ENCODE peak calls at places on chromosomes 12 and 14, in five cellular contexts. S is kidney, L is left ventricle myocardium inferior, C is brain microvascular endothelial cell, T is tibial nerve. W is an unnamed sample.

GRCh38 chr12:19451196-19451595 is 11.9 kb downstream of the AEBP2 start:
- DNase-seq in C (peak), S (no peak), T (no peak), L (no peak), W (peak)

GRCh38 chr12:9034095-9034494 is 44.7 kb downstream of the KLRG1 start:
- DNase-seq in C (no peak), L (no peak), S (no peak), T (no peak), W (no peak)

GRCh38 chr12:52193991-52194390 is 2.2 kb upstream of the KRT80 start:
- DNase-seq in S (no peak), L (no peak), C (no peak), T (no peak), W (no peak)

GRCh38 chr12:8913702-8914032 is 642 bp upstream of the PHC1 start:
- DNase-seq in S (no peak), L (no peak), C (no peak), T (no peak), W (no peak)

GRCh38 chr14:50941151-50941550 is 3.1 kb downstream of the PYGL start:
- DNase-seq in S (no peak), T (no peak), L (no peak), C (no peak), W (no peak)

GRCh38 chr12:13073191-13073590 is 29.0 kb downstream of the FAM234B start:
- DNase-seq in L (no peak), C (no peak), T (no peak), S (no peak), W (no peak)

GRCh38 chr12:53044052-53044581 is 5.7 kb upstream of the TNS2 start:
- DNase-seq in L (peak), S (no peak), C (no peak), T (peak), W (no peak)

GRCh38 chr12:121301876-121302275 is 5.4 kb upstream of the CAMKK2 start:
- DNase-seq in L (no peak), S (no peak), C (no peak), T (no peak), W (no peak)

GRCh38 chr14:23121401-23121800 is 2.3 kb upstream of the CEBPE start:
- DNase-seq in L (no peak), S (peak), C (peak), T (no peak), W (no peak)

GRCh38 chr12:84397279-84397678 is 515.3 kb downstream of the SLC6A15 start:
- DNase-seq in T (no peak), L (no peak), C (no peak), S (no peak), W (no peak)

GRCh38 chr14:36373982-36374673 is 53.7 kb upstream of the MBIP start:
- DNase-seq in S (peak), T (peak), L (peak), C (peak), W (peak)

GRCh38 chr12:92524489-92524888 is 178.3 kb upstream of the PLEKHG7 start:
- DNase-seq in S (no peak), C (no peak), L (no peak), T (no peak), W (no peak)

GRCh38 chr14:91185721-91186120 is 58.8 kb downstream of the GPR68 start:
- DNase-seq in L (no peak), C (no peak), S (no peak), T (no peak), W (no peak)

GRCh38 chr12:51217133-51217967 is 512 bp downstream of the POU6F1 start:
- DNase-seq in C (peak), S (peak), L (peak), T (peak), W (peak)

GRCh38 chr12:105167346-105167745 is 59.8 kb downstream of the WASHC4 start:
- DNase-seq in T (no peak), C (no peak), S (no peak), L (no peak), W (no peak)

GRCh38 chr12:129675947-129676346 is 227.9 kb downstream of the TMEM132D start:
- DNase-seq in S (no peak), T (no peak), C (no peak), L (no peak), W (no peak)

GRCh38 chr14:33943081-33943480 is 7.8 kb downstream of the EGLN3 start:
- DNase-seq in C (no peak), T (no peak), S (no peak), L (no peak), W (peak)

GRCh38 chr12:81450920-81451739 is 308.0 kb downstream of the PPFIA2 start:
- DNase-seq in L (no peak), S (peak), T (peak), C (peak), W (peak)

GRCh38 chr12:107436836-107437235 is 248.8 kb upstream of the PWP1 start:
- DNase-seq in L (no peak), T (no peak), C (no peak), S (no peak), W (no peak)

GRCh38 chr12:12488823-12489528 is 73.7 kb downstream of the DUSP16 start:
- DNase-seq in C (no peak), L (no peak), S (no peak), T (no peak), W (no peak)

GRCh38 chr12:47707905-47708543 is 2.2 kb upstream of the RPAP3 start:
- DNase-seq in S (no peak), L (no peak), T (no peak), C (no peak), W (no peak)

GRCh38 chr14:39417014-39417413 is 15.2 kb downstream of the FBXO33 start:
- DNase-seq in T (no peak), L (no peak), S (no peak), C (no peak), W (peak)

GRCh38 chr14:34098045-34098984 is 147.4 kb upstream of the EGLN3 start:
- DNase-seq in T (peak), L (no peak), S (no peak), C (peak), W (peak)

GRCh38 chr14:59161571-59162175 is 26.8 kb upstream of the DAAM1 start:
- DNase-seq in L (no peak), T (no peak), C (peak), S (no peak), W (no peak)

GRCh38 chr12:23359975-23360638 is 589.4 kb downstream of the SOX5 start:
- DNase-seq in S (no peak), L (no peak), T (no peak), C (no peak), W (no peak)

GRCh38 chr12:6946033-6946919 is 2.5 kb downstream of the C12orf57 start:
- DNase-seq in L (no peak), C (no peak), S (peak), T (no peak), W (no peak)

GRCh38 chr14:30125322-30125944 is 197.8 kb upstream of the PRKD1 start:
- DNase-seq in S (no peak), C (no peak), L (no peak), T (no peak), W (no peak)

GRCh38 chr12:112130461-112130998 is 5.2 kb downstream of the TRAFD1 start:
- DNase-seq in L (no peak), C (no peak), S (no peak), T (no peak), W (no peak)

GRCh38 chr12:104519190-104519857 is 62.6 kb downstream of the CHST11 start:
- DNase-seq in T (no peak), C (no peak), S (no peak), L (no peak), W (no peak)

GRCh38 chr12:95574030-95574429 is 22.8 kb upstream of the USP44 start:
- DNase-seq in T (no peak), S (no peak), C (no peak), L (no peak), W (no peak)
- H3K4me3 ChIP-seq in T (no peak), S (no peak), C (no peak), L (no peak), W (no peak)

GRCh38 chr12:46366771-46367170 is 5.8 kb downstream of the SLC38A2 start:
- DNase-seq in T (no peak), L (no peak), S (no peak), C (no peak), W (no peak)

GRCh38 chr12:46364300-46364696 is 8.3 kb downstream of the SLC38A2 start:
- DNase-seq in L (no peak), C (no peak), S (no peak), T (no peak), W (no peak)

GRCh38 chr12:46367351-46368029 is 5.1 kb downstream of the SLC38A2 start:
- DNase-seq in S (no peak), C (no peak), T (no peak), L (no peak), W (no peak)

GRCh38 chr12:46364777-46365580 is 7.6 kb downstream of the SLC38A2 start:
- DNase-seq in C (peak), S (no peak), T (peak), L (no peak), W (no peak)

GRCh38 chr12:46365951-46366379 is 6.6 kb downstream of the SLC38A2 start:
- DNase-seq in C (no peak), T (no peak), L (no peak), S (no peak), W (no peak)
- H3K4me3 ChIP-seq in C (peak), T (no peak), L (peak), S (peak), W (no peak)

DNA sequence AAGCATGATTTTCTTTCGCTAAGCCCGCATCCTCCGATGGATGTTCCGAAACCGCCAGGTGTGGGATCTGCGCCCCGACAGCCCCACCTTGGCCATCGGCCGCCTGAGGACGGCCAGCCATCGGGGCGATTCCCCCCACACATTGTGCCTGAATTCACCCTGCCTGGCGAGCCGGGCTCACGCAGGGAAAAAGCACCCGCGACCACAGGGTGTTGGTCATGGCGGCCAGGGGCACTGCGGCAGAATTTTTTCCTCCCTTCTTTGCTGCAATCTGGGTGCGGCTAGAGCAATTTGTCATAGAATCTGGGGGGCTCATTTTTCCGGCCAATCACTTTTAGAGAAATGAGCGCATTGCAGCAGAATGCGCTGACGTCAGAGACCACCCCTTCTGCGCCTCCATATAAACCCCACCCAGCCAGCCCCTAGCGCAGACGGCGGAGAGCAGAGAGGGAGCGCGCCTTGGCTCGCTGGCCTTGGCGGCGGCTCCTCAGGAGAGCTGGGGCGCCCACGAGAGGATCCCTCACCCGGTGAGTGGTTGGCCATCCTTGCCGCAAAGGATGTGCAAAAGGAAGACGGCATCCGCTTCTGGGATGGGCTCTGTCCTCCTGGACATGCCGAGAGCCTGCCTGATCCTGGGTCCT is at the start of gene MEG3:
- DNase-seq in C (peak), S (peak), L (peak), T (peak), W (peak)
- H3K4me3 ChIP-seq in C (peak), S (peak), L (peak), T (peak), W (peak)

GRCh38 chr12:55092579-55092978 is 33.6 kb upstream of the OR9K2 start:
- DNase-seq in L (no peak), T (no peak), C (no peak), S (no peak), W (no peak)
- H3K4me3 ChIP-seq in L (no peak), T (no peak), C (no peak), S (no peak), W (no peak)

DNA sequence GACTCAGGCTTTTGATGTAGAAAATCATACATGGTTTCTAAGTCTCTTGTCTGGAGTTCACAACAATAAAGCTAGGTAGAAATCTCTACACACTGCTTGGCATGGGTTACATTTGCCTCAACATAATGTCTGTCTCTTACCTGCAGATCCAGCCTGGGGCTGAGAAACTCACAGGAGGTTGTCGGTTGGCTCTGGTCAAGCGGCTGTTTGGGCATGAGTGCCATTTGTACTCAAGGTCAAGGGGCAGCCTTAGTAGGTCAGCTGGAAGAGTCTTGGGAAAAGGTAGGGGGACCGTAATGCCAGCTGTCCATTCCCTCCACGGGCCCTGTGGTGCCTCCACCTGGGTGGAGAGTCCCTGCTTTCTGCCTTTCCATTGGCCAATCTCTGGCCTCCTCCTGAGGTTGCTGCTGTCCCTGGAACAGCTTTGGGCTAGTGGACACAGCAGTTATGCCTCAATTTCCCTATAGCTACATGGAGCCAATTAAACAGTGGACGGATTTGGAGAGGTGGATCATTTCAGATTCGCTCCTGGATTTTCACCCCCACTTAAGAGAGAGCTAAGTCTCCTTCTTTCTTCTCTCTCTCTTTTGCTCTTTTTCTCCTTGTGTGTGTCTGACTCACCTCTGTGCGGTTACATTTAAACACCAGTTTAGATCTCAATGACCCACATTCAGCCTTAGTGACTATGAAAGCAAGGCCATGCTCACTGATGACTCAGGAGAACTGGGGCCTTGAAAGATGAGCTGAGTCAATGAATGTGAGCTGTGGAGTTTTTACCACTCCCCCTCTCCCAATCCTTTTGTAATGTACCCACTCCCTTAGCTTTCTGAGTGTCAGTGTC is 132.8 kb upstream of the HIF1A start:
- DNase-seq in T (no peak), L (no peak), C (peak), S (no peak), W (no peak)
- H3K4me3 ChIP-seq in T (no peak), L (no peak), C (no peak), S (no peak), W (no peak)

GRCh38 chr12:66169221-66170170 is at the start of gene TMBIM4:
- DNase-seq in S (peak), L (peak), C (peak), T (peak), W (peak)

GRCh38 chr12:66168410-66168809 is 1.4 kb downstream of the TMBIM4 start:
- DNase-seq in S (no peak), C (no peak), L (no peak), T (no peak), W (no peak)

GRCh38 chr12:66166561-66166960 is 3.2 kb downstream of the TMBIM4 start:
- DNase-seq in T (no peak), S (no peak), C (no peak), L (no peak), W (no peak)

GRCh38 chr12:66165141-66165540 is 4.7 kb downstream of the TMBIM4 start:
- DNase-seq in S (no peak), L (no peak), C (no peak), T (no peak), W (no peak)

GRCh38 chr12:66170606-66171005 is 810 bp upstream of the TMBIM4 start:
- DNase-seq in C (no peak), L (no peak), T (no peak), S (no peak), W (no peak)
- H3K4me3 ChIP-seq in C (no peak), L (peak), T (peak), S (peak), W (peak)

DNA sequence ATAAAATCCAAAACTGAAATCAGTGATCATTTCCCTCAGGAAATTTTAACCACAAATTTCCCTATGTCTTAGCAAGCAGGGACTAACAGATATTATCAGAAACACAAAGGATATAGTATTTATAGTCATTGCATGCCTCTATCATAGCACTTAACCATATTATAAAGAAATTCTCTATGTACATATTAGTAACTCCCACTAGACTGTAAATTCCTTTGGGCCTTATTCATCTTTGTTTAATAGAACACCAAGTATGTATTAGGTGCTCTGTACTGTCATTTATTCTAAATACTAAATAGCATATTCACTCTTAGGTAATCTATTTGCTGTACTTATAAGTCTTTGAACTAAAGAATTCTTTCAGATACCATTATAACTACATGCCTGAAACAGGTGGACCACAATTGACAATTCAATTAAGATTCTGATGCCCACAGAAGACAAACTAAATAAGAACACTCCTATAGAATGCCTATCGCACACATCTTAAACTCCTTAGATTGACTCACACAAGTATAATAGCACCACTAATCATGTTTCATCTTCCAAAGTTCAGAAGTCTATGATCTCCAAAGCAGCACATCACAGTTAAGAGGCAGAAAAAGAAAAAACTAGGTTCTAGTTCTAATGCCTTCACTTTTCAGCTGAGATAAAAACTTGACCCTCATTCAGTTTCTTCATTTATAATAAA is 134.1 kb downstream of the FSCB start:
- DNase-seq in C (no peak), L (no peak), T (no peak), S (no peak), W (no peak)
- H3K4me3 ChIP-seq in C (no peak), L (no peak), T (no peak), S (no peak), W (no peak)

DNA sequence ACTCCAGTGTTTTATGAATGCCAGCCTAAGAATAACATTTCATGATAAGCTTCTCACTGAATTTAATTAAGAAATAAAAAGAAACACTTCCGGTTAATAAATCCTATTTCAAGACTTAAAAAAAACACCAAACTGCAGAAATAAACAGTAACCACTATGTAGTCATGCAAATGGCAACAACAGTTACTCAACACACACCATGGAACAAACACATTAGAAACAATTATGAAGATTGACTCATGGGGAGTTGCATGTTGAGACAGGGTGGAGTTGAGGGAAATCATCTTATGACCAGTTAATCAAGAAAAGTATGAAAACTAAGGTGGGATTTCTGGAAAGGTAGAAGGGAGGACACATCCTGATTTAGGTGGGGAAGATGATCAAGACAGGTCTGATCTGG is 52.7 kb downstream of the PLBD1 start:
- DNase-seq in C (no peak), L (no peak), T (no peak), S (no peak), W (no peak)
- H3K4me3 ChIP-seq in C (no peak), L (no peak), T (no peak), S (no peak), W (no peak)

GRCh38 chr12:64663019-64663418 is 52.7 kb downstream of the RASSF3 start:
- DNase-seq in C (no peak), T (no peak), L (no peak), S (no peak), W (no peak)

GRCh38 chr12:64666054-64666914 is 56.0 kb downstream of the RASSF3 start:
- DNase-seq in C (no peak), T (no peak), L (no peak), S (no peak), W (no peak)

GRCh38 chr12:64669270-64669842 is 59.1 kb downstream of the RASSF3 start:
- DNase-seq in T (no peak), L (peak), C (no peak), S (peak), W (no peak)

GRCh38 chr12:64670039-64670438 is 59.7 kb downstream of the RASSF3 start:
- DNase-seq in S (no peak), T (no peak), L (no peak), C (no peak), W (no peak)

GRCh38 chr12:64665506-64665905 is 55.2 kb downstream of the RASSF3 start:
- DNase-seq in S (no peak), C (no peak), L (no peak), T (no peak), W (no peak)
- H3K4me3 ChIP-seq in S (no peak), C (no peak), L (peak), T (no peak), W (no peak)

GRCh38 chr12:79732647-79733046 is 41.9 kb upstream of the PAWR start:
- DNase-seq in L (no peak), S (no peak), C (no peak), T (no peak), W (no peak)
- H3K4me3 ChIP-seq in L (no peak), S (no peak), C (no peak), T (no peak), W (no peak)